ENCODE peak calls at places on chromosomes 2 and 18, in five cellular contexts. N is tibial artery, W is dorsolateral prefrontal cortex, J is HCT116, O is upper lobe of right lung. A is an unnamed sample.
A peak's percentile ranks its signal among the peaks of the same experiment; 100 is the strongest.

GRCh38 chr2:128568106-128568505 is 249.4 kb upstream of the HS6ST1 start:
- DNase-seq in N (no peak), W (no peak), J (no peak), O (peak; percentile 23), A (peak; percentile 34)

GRCh38 chr2:20050712-20051517 is 513 bp downstream of the LAPTM4A start:
- DNase-seq in N (peak; percentile 77), W (no peak), J (no peak), O (no peak), A (no peak)

GRCh38 chr18:74784791-74785190 is 187.1 kb downstream of the ZNF407 start:
- DNase-seq in N (no peak), W (no peak), J (no peak), O (no peak), A (no peak)

GRCh38 chr2:38327580-38327979 is 49.5 kb downstream of the ATL2 start:
- DNase-seq in N (no peak), W (no peak), J (no peak), O (no peak), A (no peak)

GRCh38 chr18:37422116-37422515 is 143.5 kb downstream of the CELF4 start:
- DNase-seq in N (no peak), W (no peak), J (no peak), O (no peak), A (no peak)

GRCh38 chr2:64807417-64807816 is 153.7 kb upstream of the SERTAD2 start:
- DNase-seq in N (no peak), W (no peak), J (peak; percentile 70), O (no peak), A (no peak)

GRCh38 chr18:76464281-76465259 is 30.5 kb downstream of the ZNF516 start:
- DNase-seq in N (no peak), W (no peak), J (no peak), O (no peak), A (no peak)

GRCh38 chr2:148813603-148814065 is 61.4 kb upstream of the KIF5C start:
- DNase-seq in N (no peak), W (no peak), J (no peak), O (no peak), A (no peak)

GRCh38 chr18:10010611-10011015 is 96.8 kb downstream of the VAPA start:
- DNase-seq in N (peak; percentile 92), W (no peak), J (no peak), O (no peak), A (no peak)

GRCh38 chr18:24868760-24869237 is 408.4 kb downstream of the HRH4 start:
- DNase-seq in N (no peak), W (no peak), J (no peak), O (no peak), A (no peak)

GRCh38 chr2:182949572-182950189 is 83.2 kb upstream of the FRZB start:
- DNase-seq in N (no peak), W (no peak), J (no peak), O (no peak), A (no peak)

GRCh38 chr2:163646659-163647058 is 89.1 kb downstream of the FIGN start:
- DNase-seq in N (no peak), W (no peak), J (no peak), O (no peak), A (no peak)

GRCh38 chr18:63559567-63560491 is 17.7 kb downstream of the SERPINB12 start:
- DNase-seq in N (no peak), W (no peak), J (no peak), O (no peak), A (no peak)

GRCh38 chr2:17429130-17429529 is 89.1 kb downstream of the RAD51AP2 start:
- DNase-seq in N (no peak), W (no peak), J (no peak), O (no peak), A (no peak)

GRCh38 chr2:84631047-84631446 is 114.7 kb downstream of the DNAH6 start:
- DNase-seq in N (no peak), W (no peak), J (peak; percentile 53), O (no peak), A (no peak)

GRCh38 chr2:34316788-34317187 is 717.7 kb upstream of the FAM98A start:
- DNase-seq in N (no peak), W (no peak), J (no peak), O (no peak), A (no peak)

GRCh38 chr2:150570712-150571111 is 83.2 kb upstream of the RND3 start:
- DNase-seq in N (no peak), W (no peak), J (no peak), O (no peak), A (no peak)

GRCh38 chr18:76644580-76644979 is 149.5 kb upstream of the ZNF516 start:
- DNase-seq in N (no peak), W (no peak), J (no peak), O (no peak), A (no peak)

GRCh38 chr2:75327334-75327733 is 128.0 kb upstream of the TACR1 start:
- DNase-seq in N (no peak), W (no peak), J (no peak), O (no peak), A (no peak)

GRCh38 chr2:1686784-1687105 is 57.6 kb downstream of the PXDN start:
- DNase-seq in N (no peak), W (no peak), J (no peak), O (no peak), A (peak; percentile 82)

GRCh38 chr2:240395896-240396622 is 39.4 kb upstream of the GPC1 start:
- DNase-seq in N (no peak), W (no peak), J (no peak), O (peak; percentile 33), A (peak; percentile 81)

DNA sequence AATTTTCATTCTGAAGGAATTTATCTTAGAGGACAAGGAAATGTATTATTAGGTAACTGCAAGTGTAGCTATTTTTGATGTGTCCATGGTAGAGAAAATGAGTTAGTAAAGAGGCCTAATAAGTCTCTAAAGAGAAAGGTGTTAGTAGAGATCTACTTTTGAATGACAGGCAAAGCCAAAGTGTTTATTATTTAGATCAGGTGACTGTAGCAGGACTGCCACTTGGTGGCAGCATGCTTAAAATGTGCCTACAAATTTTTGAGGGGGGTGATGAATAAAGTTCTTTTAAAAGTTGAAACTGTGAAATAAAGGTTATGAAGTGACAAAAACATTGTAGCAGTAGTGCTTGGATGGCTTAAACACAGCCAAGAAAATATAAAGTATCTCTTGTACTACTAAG is 421.5 kb upstream of the MEIS1 start:
- DNase-seq in N (no peak), W (no peak), J (no peak), O (no peak), A (no peak)
- TF ChIP-seq CTCF in N (no peak), W (no peak), J (no peak), O (peak; percentile 15), A (peak; percentile 21)

DNA sequence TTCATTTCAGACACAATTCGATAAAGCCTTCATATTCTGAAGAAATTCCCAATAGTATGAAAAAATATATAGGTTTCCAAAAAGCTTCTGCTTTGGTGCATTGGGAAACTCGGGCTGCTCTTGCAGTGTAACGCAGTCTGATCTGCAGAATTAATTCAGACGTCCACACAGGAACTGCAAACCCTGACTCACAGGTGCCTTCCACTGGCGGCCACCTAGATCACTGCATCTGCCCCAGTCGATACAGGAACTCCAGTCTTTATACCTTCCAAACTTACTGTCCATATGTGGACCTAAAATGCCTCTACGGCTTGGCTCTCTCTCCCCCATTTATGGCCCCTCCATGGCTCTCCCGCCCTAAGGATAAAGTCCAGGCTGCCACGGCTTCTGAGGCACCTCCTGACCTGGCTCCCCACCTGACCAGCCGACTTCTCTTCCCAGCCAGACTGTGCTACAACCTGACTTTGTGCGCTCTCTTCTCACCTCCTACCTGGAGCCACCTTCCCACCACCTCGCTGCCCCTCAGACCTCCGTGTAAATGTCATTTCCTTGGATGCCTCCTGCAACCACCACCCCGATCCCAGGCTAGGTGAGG is 39.7 kb downstream of the L3MBTL4 start:
- DNase-seq in N (no peak), W (no peak), J (no peak), O (no peak), A (no peak)
- TF ChIP-seq CTCF in N (no peak), W (no peak), J (no peak), O (no peak), A (no peak)

GRCh38 chr2:14614011-14614410 is 18.5 kb upstream of the LRATD1 start:
- DNase-seq in N (no peak), W (no peak), J (no peak), O (no peak), A (no peak)
- TF ChIP-seq CTCF in N (no peak), W (no peak), J (no peak), O (no peak), A (no peak)

GRCh38 chr2:59754336-59754735 is 799.1 kb downstream of the BCL11A start:
- DNase-seq in N (no peak), W (no peak), J (no peak), O (no peak), A (no peak)
- TF ChIP-seq CTCF in N (no peak), W (no peak), J (no peak), O (no peak), A (no peak)

GRCh38 chr2:174524525-174524924 is 37.7 kb upstream of the GPR155 start:
- DNase-seq in N (no peak), W (no peak), J (no peak), O (no peak), A (no peak)

GRCh38 chr2:174518397-174518796 is 31.6 kb upstream of the GPR155 start:
- DNase-seq in N (no peak), W (no peak), J (no peak), O (no peak), A (no peak)

GRCh38 chr2:174527959-174528358 is 41.1 kb upstream of the GPR155 start:
- DNase-seq in N (no peak), W (no peak), J (no peak), O (no peak), A (no peak)

GRCh38 chr2:174527101-174527721 is 40.4 kb upstream of the GPR155 start:
- DNase-seq in N (no peak), W (no peak), J (no peak), O (no peak), A (no peak)

DNA sequence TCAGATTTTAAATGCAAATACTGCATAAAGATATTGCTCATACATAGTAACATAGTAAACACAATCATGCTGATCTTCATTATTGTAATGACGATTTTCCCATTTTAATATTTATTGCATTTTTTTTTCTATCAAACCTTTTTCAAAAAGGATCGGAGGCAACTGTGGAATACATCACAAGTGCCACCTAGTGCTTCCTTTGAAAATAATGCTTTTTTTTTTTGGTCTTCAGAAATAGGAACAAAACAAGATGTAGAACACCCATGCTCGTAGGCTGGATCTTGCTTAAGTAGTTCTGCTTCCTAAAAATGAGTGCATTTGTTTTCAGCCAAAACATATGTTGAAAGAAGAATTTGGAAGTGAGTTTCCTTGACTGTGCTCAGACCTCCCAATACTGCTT is 35.7 kb upstream of the GPR155 start:
- DNase-seq in N (no peak), W (no peak), J (no peak), O (no peak), A (no peak)
- TF ChIP-seq CTCF in N (peak; percentile 10), W (peak; percentile 54), J (no peak), O (peak; percentile 25), A (peak; percentile 49)

GRCh38 chr2:212254331-212254730 is 284.3 kb downstream of the ERBB4 start:
- DNase-seq in N (no peak), W (no peak), J (no peak), O (no peak), A (no peak)

GRCh38 chr2:212245868-212246267 is 292.7 kb downstream of the ERBB4 start:
- DNase-seq in N (no peak), W (no peak), J (no peak), O (no peak), A (no peak)

GRCh38 chr2:212249451-212249850 is 289.2 kb downstream of the ERBB4 start:
- DNase-seq in N (no peak), W (no peak), J (no peak), O (no peak), A (no peak)
- TF ChIP-seq CTCF in N (peak; percentile 14), W (peak; percentile 51), J (peak; percentile 54), O (no peak), A (peak; percentile 79)

A was measured in osteocyte.